ENCODE peak calls at places on chromosomes 4 and X, in four cellular contexts. One of them, this sample, is unnamed.

GRCh38 chr4:138158746-138159297 is 83.3 kb downstream of the SLC7A11 start:
- DNase-seq in A549: no peak
- DNase-seq in HepG2: no peak
- DNase-seq in K562: no peak
- DNase-seq in this sample: peak

GRCh38 chr4:109873791-109874514 is 26.0 kb downstream of the LRIT3 start:
- DNase-seq in A549: no peak
- DNase-seq in HepG2: no peak
- DNase-seq in K562: no peak
- DNase-seq in this sample: peak

GRCh38 chr4:6275351-6275750 is 5.7 kb downstream of the WFS1 start:
- DNase-seq in A549: no peak
- DNase-seq in HepG2: no peak
- DNase-seq in K562: no peak
- DNase-seq in this sample: no peak

GRCh38 chrX:122363112-122363511 is 821.0 kb upstream of the GRIA3 start:
- DNase-seq in A549: no peak
- DNase-seq in HepG2: no peak
- DNase-seq in K562: no peak
- DNase-seq in this sample: no peak

GRCh38 chr4:147846318-147847135 is 114.6 kb downstream of the ARHGAP10 start:
- DNase-seq in A549: no peak
- DNase-seq in HepG2: no peak
- DNase-seq in K562: no peak
- DNase-seq in this sample: no peak

GRCh38 chr4:76238236-76238635 is 13.3 kb upstream of the FAM47E start:
- DNase-seq in A549: no peak
- DNase-seq in HepG2: no peak
- DNase-seq in K562: no peak
- DNase-seq in this sample: no peak

GRCh38 chrX:34901761-34902160 is 40.8 kb upstream of the FAM47B start:
- DNase-seq in A549: no peak
- DNase-seq in HepG2: no peak
- DNase-seq in K562: no peak
- DNase-seq in this sample: no peak

GRCh38 chr4:169621754-169622481 is 1.5 kb downstream of the CLCN3 start:
- DNase-seq in A549: peak
- DNase-seq in HepG2: peak
- DNase-seq in K562: peak
- DNase-seq in this sample: peak

GRCh38 chr4:25552580-25553271 is 102.9 kb upstream of the SLC34A2 start:
- DNase-seq in A549: peak
- DNase-seq in HepG2: no peak
- DNase-seq in K562: no peak
- DNase-seq in this sample: no peak
- TF ChIP-seq MAZ in A549: no peak
- TF ChIP-seq MAZ in HepG2: no peak
- TF ChIP-seq MAZ in K562: no peak
- TF ChIP-seq MAZ in this sample: no peak

GRCh38 chr4:2813446-2814405 is 20.8 kb downstream of the SH3BP2 start:
- DNase-seq in A549: no peak
- DNase-seq in HepG2: no peak
- DNase-seq in K562: no peak
- DNase-seq in this sample: no peak
- H3K4me3 ChIP-seq in A549: no peak
- H3K4me3 ChIP-seq in HepG2: no peak
- H3K4me3 ChIP-seq in K562: no peak
- H3K4me3 ChIP-seq in this sample: no peak

DNA sequence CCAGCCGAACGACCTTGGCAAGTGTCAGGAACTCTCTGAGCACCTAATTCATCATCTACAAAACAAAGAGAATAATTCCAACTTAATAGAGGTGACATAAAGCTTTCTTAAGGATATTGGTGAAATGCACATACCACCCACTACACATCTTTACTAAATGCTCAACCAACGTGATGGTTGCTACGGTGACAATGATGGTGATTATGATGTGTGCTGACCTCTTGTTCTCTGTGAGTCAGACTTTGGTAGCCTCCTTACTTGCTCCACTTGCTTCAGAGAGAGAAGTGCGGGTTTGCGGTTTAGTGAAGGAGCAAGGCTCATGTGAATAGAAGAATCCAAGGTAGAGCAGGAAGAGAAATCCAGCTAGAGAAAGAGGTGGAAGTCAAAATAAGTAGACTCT is 52.8 kb upstream of the CLNK start:
- DNase-seq in A549: no peak
- DNase-seq in HepG2: no peak
- DNase-seq in K562: no peak
- DNase-seq in this sample: peak
- TF ChIP-seq MAZ in A549: no peak
- TF ChIP-seq MAZ in HepG2: no peak
- TF ChIP-seq MAZ in K562: no peak
- TF ChIP-seq MAZ in this sample: no peak

GRCh38 chr4:152081024-152081423 is 320.2 kb upstream of the GATB start:
- DNase-seq in A549: no peak
- DNase-seq in HepG2: no peak
- DNase-seq in K562: no peak
- DNase-seq in this sample: no peak
- H3K4me3 ChIP-seq in A549: no peak
- H3K4me3 ChIP-seq in HepG2: no peak
- H3K4me3 ChIP-seq in K562: no peak
- H3K4me3 ChIP-seq in this sample: no peak

DNA sequence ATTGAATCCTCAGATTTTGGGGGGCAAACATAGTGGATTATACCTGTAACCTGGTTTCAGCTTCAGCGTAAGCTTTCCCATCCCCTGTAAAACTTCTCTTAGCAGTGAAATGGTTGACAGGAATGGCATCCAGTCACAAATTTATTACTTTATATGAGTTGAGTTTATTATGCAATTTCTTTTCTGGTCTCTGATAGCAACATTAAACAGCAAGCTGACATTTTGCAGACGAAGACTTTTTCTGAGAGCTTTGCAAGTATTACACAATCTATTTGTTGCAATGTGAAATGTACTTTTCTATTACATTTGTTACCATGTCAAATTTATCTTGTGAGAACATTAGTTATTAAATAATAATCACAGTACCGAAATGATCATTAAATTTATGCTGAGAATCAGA is 60.6 kb downstream of the GSPT2 start:
- DNase-seq in A549: no peak
- DNase-seq in HepG2: no peak
- DNase-seq in K562: no peak
- DNase-seq in this sample: no peak
- TF ChIP-seq MAZ in A549: no peak
- TF ChIP-seq MAZ in HepG2: no peak
- TF ChIP-seq MAZ in K562: no peak
- TF ChIP-seq MAZ in this sample: no peak

GRCh38 chrX:46328133-46328532 is 217.1 kb downstream of the ZNF674 start:
- DNase-seq in A549: no peak
- DNase-seq in HepG2: no peak
- DNase-seq in K562: no peak
- DNase-seq in this sample: no peak

GRCh38 chrX:46325312-46325877 is 219.8 kb downstream of the ZNF674 start:
- DNase-seq in A549: peak
- DNase-seq in HepG2: peak
- DNase-seq in K562: no peak
- DNase-seq in this sample: peak

GRCh38 chrX:46330513-46330912 is 214.7 kb downstream of the ZNF674 start:
- DNase-seq in A549: no peak
- DNase-seq in HepG2: no peak
- DNase-seq in K562: no peak
- DNase-seq in this sample: no peak

GRCh38 chrX:46326161-46326560 is 219.1 kb downstream of the ZNF674 start:
- DNase-seq in A549: no peak
- DNase-seq in HepG2: no peak
- DNase-seq in K562: no peak
- DNase-seq in this sample: peak

DNA sequence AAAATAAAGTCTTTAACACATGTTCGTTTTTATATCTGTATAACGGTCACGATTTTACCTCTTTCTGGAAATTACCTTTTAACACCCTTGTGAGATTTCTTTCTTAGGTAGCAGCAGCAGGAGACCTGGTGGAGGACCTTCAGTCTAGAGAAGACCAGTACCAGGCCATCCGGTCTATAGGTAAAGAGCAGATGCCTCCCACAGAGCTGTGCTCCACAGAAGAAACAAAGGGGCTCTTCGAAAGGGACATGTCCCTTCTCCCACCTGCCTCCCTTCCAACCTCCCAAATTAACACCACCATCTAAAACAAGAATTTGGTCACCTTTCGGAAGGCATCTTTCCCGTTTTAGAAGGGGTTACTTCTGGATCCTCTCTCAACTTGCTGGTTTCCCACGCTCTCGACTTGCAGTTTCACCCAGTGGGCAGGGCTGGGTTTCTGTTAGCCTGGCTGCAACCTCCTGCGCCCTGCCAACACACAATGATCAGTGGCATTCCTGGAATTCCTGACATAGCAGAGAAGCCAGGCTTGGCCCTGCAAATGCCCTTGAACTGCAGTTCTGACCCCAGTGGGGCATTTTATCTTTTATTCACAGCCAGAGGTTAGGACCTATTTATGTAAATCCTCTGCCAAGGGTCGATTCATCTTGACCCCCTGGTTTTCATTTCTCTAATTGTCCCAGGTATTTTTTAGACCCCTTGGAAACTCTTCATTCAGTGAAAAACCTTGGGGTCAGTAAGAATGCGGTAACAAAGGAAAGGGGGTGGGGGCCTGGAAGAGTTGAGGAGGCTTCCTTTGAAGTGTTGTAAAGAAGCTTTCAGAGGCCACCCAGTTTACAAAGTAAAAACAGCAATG is 217.8 kb downstream of the ZNF674 start:
- DNase-seq in A549: peak
- DNase-seq in HepG2: peak
- DNase-seq in K562: no peak
- DNase-seq in this sample: no peak
- H3K4me3 ChIP-seq in A549: peak
- H3K4me3 ChIP-seq in HepG2: peak
- H3K4me3 ChIP-seq in K562: no peak
- H3K4me3 ChIP-seq in this sample: no peak

GRCh38 chr4:8546766-8547107 is 33.5 kb upstream of the GPR78 start:
- DNase-seq in A549: no peak
- DNase-seq in HepG2: no peak
- DNase-seq in K562: no peak
- DNase-seq in this sample: no peak
- TF ChIP-seq MAZ in A549: no peak
- TF ChIP-seq MAZ in HepG2: no peak
- TF ChIP-seq MAZ in K562: no peak
- TF ChIP-seq MAZ in this sample: no peak

GRCh38 chr4:82811392-82811791 is 12.8 kb upstream of the SCD5 start:
- DNase-seq in A549: no peak
- DNase-seq in HepG2: no peak
- DNase-seq in K562: no peak
- DNase-seq in this sample: no peak
- H3K4me3 ChIP-seq in A549: no peak
- H3K4me3 ChIP-seq in HepG2: no peak
- H3K4me3 ChIP-seq in K562: no peak
- H3K4me3 ChIP-seq in this sample: no peak